ENCODE peak calls at places on chromosomes 7 and 10, in seven cellular contexts. D is T47D, Z is HepG2, J is H1, N is SK-N-SH, Y is K562, B is GM12878. U is an unnamed sample.

GRCh38 chr10:6244510-6244909 is 41.8 kb downstream of the PFKFB3 start:
- DNase-seq in N (no peak), Z (no peak), Y (no peak), J (no peak), D (no peak), B (no peak), U (no peak)

GRCh38 chr7:90551036-90551435 is 45.1 kb upstream of the CDK14 start:
- DNase-seq in N (no peak), B (no peak), D (no peak), Y (no peak), J (no peak), Z (peak; percentile 40), U (no peak)

GRCh38 chr7:156903232-156903909 is 10.4 kb upstream of the LMBR1 start:
- DNase-seq in D (no peak), N (no peak), J (no peak), B (no peak), Z (peak; percentile 37), Y (no peak), U (peak; percentile 89)

GRCh38 chr7:19404912-19405329 is 259.7 kb upstream of the FERD3L start:
- DNase-seq in B (no peak), Y (no peak), J (peak; percentile 17), N (no peak), Z (no peak), D (no peak), U (peak; percentile 57)

GRCh38 chr10:118960166-118961090 is 69.1 kb upstream of the NANOS1 start:
- DNase-seq in J (no peak), D (peak; percentile 25), Y (no peak), N (no peak), Z (no peak), B (no peak), U (no peak)

GRCh38 chr10:80489371-80490112 is 35.4 kb downstream of the TSPAN14 start:
- DNase-seq in D (no peak), N (no peak), J (no peak), Y (no peak), Z (no peak), B (no peak), U (no peak)

GRCh38 chr10:124296121-124296812 is 122.5 kb downstream of the OAT start:
- DNase-seq in Z (no peak), Y (no peak), J (no peak), N (peak; percentile 53), D (peak; percentile 22), B (no peak), U (no peak)

GRCh38 chr7:7898155-7898554 is 70.4 kb upstream of the GLCCI1 start:
- DNase-seq in Y (no peak), N (no peak), B (no peak), Z (no peak), J (no peak), D (no peak), U (no peak)

GRCh38 chr10:13916384-13916947 is 329.7 kb downstream of the PRPF18 start:
- DNase-seq in D (no peak), N (no peak), Z (no peak), B (no peak), Y (no peak), J (no peak), U (no peak)

GRCh38 chr10:30999084-30999712 is 32.5 kb downstream of the ZNF438 start:
- DNase-seq in Z (no peak), J (no peak), B (no peak), N (no peak), D (no peak), Y (no peak), U (no peak)

GRCh38 chr7:142960955-142961512 is 1.1 kb downstream of the KEL start:
- DNase-seq in J (no peak), Y (peak; percentile 71), D (peak; percentile 7), Z (no peak), B (no peak), N (no peak), U (peak; percentile 6)

GRCh38 chr7:74094224-74095095 is 10.9 kb downstream of the LIMK1 start:
- DNase-seq in Y (peak; percentile 73), D (no peak), Z (no peak), B (peak; percentile 49), J (peak; percentile 79), N (peak; percentile 90), U (peak; percentile 51)

GRCh38 chr7:106143711-106144347 is 31.7 kb upstream of the SYPL1 start:
- DNase-seq in J (no peak), Z (no peak), N (no peak), Y (peak; percentile 30), D (no peak), B (no peak), U (no peak)

GRCh38 chr7:7639421-7639820 is 1.1 kb upstream of the UMAD1 start:
- DNase-seq in Z (no peak), N (no peak), B (no peak), Y (no peak), D (no peak), J (no peak), U (no peak)

GRCh38 chr7:139681463-139681755 is 96.4 kb downstream of the HIPK2 start:
- DNase-seq in B (no peak), J (no peak), D (no peak), Z (no peak), Y (peak; percentile 44), N (no peak), U (peak; percentile 37)

GRCh38 chr10:68105820-68106219 is 3.5 kb upstream of the MYPN start:
- DNase-seq in J (no peak), B (no peak), N (no peak), Y (no peak), D (no peak), Z (no peak), U (no peak)

GRCh38 chr10:96395931-96396877 is 37.4 kb upstream of the OPALIN start:
- DNase-seq in D (peak; percentile 78), J (peak; percentile 56), Z (peak; percentile 41), N (peak; percentile 87), Y (peak; percentile 76), B (no peak), U (peak; percentile 21)

GRCh38 chr7:66539948-66540375 is 88.7 kb upstream of the KCTD7 start:
- DNase-seq in Y (peak; percentile 55), D (no peak), N (no peak), J (no peak), B (no peak), Z (peak; percentile 43), U (no peak)

GRCh38 chr7:46153583-46153950 is 232.5 kb upstream of the IGFBP3 start:
- DNase-seq in Z (no peak), Y (no peak), N (no peak), J (no peak), D (no peak), B (no peak), U (no peak)

GRCh38 chr7:68187549-68187948 is 1190.9 kb downstream of the TYW1 start:
- DNase-seq in Y (no peak), N (no peak), Z (no peak), J (no peak), D (no peak), B (no peak), U (no peak)

GRCh38 chr10:31064334-31064733 is 32.7 kb upstream of the ZNF438 start:
- DNase-seq in Z (no peak), J (no peak), D (no peak), Y (no peak), N (no peak), B (no peak), U (no peak)

GRCh38 chr10:27779462-27779861 is 33.8 kb upstream of the MKX start:
- DNase-seq in D (no peak), J (no peak), N (no peak), Z (no peak), B (no peak), Y (no peak), U (no peak)

GRCh38 chr7:26899519-26899918 is 35.1 kb upstream of the SKAP2 start:
- DNase-seq in N (no peak), D (no peak), B (no peak), Z (no peak), J (no peak), Y (no peak), U (no peak)

GRCh38 chr10:133336131-133337078 is at the start of gene CALY:
- DNase-seq in N (peak; percentile 92), Z (no peak), D (no peak), B (no peak), Y (peak; percentile 70), J (no peak), U (no peak)
- TF ChIP-seq JUND in N (no peak), Z (no peak), D (no peak), B (no peak), Y (no peak), J (no peak), U (no peak)

DNA sequence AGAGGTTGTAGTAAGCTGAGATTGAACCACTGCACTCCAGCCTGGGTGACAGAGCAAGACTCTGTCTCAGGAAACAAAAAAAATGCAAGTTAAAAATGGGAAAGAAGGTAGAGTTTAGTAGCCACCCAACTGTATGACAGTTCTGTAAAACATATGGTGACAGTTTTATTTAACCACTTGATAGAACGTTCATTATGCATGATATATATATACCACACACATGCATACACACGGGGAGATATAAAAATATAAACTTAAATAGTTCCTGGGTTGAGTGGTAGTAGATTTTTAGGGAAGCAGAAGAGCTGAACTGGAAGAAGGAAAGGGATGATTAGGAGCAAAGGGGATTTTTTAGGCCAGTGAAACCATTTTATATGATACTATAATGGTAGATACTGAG is 120.0 kb downstream of the KMT2C start:
- DNase-seq in Z (no peak), Y (no peak), D (no peak), B (no peak), N (no peak), J (no peak), U (no peak)
- TF ChIP-seq JUND in Z (no peak), Y (no peak), D (no peak), B (no peak), N (no peak), J (no peak), U (no peak)

GRCh38 chr7:149720372-149721083 is 52.9 kb downstream of the ZNF467 start:
- DNase-seq in B (no peak), N (peak; percentile 78), J (no peak), Y (no peak), Z (peak; percentile 78), D (no peak), U (no peak)

GRCh38 chr7:149721084-149721601 is 52.2 kb downstream of the ZNF467 start:
- DNase-seq in B (no peak), J (no peak), Z (no peak), Y (no peak), N (no peak), D (no peak), U (no peak)

GRCh38 chr7:149719050-149719899 is 54.1 kb downstream of the ZNF467 start:
- DNase-seq in D (no peak), B (no peak), J (no peak), N (no peak), Z (no peak), Y (peak; percentile 88), U (no peak)

GRCh38 chr7:149718730-149719049 is 54.7 kb downstream of the ZNF467 start:
- DNase-seq in Y (no peak), D (no peak), N (no peak), J (no peak), B (no peak), Z (no peak), U (no peak)

GRCh38 chr7:149719912-149720335 is 53.5 kb downstream of the ZNF467 start:
- DNase-seq in N (no peak), J (no peak), B (no peak), Z (no peak), D (no peak), Y (peak; percentile 88), U (no peak)
- TF ChIP-seq JUND in N (no peak), J (no peak), B (no peak), Z (no peak), D (no peak), Y (peak; percentile 86), U (no peak)

DNA sequence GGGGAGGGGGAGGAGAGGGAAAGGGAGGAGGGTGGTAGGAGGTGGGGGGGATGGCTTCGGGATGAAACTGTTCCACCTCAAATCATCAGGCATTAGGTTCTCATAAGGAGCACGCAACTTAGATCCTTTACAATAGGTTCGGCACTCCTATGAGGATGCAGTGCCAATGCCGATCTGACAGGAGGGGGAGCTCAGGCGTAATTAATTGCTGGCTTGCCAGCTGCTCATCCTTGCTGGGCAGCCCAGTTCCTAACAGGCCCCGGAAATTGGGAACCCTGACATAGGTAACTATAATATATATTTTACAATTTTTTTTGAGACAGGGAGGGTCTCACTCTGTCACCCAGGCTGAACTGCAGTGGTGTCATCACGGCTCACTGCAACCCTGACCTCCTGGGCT is 118.8 kb upstream of the SFMBT2 start:
- DNase-seq in D (no peak), N (peak; percentile 67), B (no peak), J (peak; percentile 29), Y (no peak), Z (peak; percentile 41), U (peak; percentile 4)
- TF ChIP-seq JUND in D (no peak), N (no peak), B (no peak), J (no peak), Y (no peak), Z (no peak), U (no peak)

U was measured in HCT116.